ENCODE peak calls at places on chromosomes 7 and 10, in five cellular contexts. One of them, this sample, is unnamed.

GRCh38 chr10:12579954-12580858 is 230.9 kb downstream of the CAMK1D start:
- DNase-seq in HL-60: no peak
- DNase-seq in neural progenitor cell: no peak
- DNase-seq in AG09319: no peak
- DNase-seq in bronchial epithelial cell: no peak
- DNase-seq in this sample: no peak

GRCh38 chr10:31677198-31678138 is 251.2 kb downstream of the ARHGAP12 start:
- DNase-seq in bronchial epithelial cell: no peak
- DNase-seq in HL-60: no peak
- DNase-seq in AG09319: no peak
- DNase-seq in neural progenitor cell: peak
- DNase-seq in this sample: no peak

GRCh38 chr7:120272261-120272895 is 597 bp upstream of the KCND2 start:
- DNase-seq in HL-60: peak
- DNase-seq in AG09319: peak
- DNase-seq in neural progenitor cell: peak
- DNase-seq in bronchial epithelial cell: peak
- DNase-seq in this sample: no peak

GRCh38 chr10:121648078-121648477 is 49.8 kb upstream of the FGFR2 start:
- DNase-seq in AG09319: no peak
- DNase-seq in bronchial epithelial cell: no peak
- DNase-seq in neural progenitor cell: peak
- DNase-seq in HL-60: no peak
- DNase-seq in this sample: no peak

GRCh38 chr10:118308664-118309063 is 33.5 kb downstream of the FAM204A start:
- DNase-seq in HL-60: no peak
- DNase-seq in neural progenitor cell: peak
- DNase-seq in bronchial epithelial cell: no peak
- DNase-seq in AG09319: no peak
- DNase-seq in this sample: no peak

GRCh38 chr7:47180268-47180826 is 401.6 kb downstream of the TNS3 start:
- DNase-seq in neural progenitor cell: peak
- DNase-seq in AG09319: peak
- DNase-seq in bronchial epithelial cell: peak
- DNase-seq in HL-60: peak
- DNase-seq in this sample: no peak

GRCh38 chr7:99975782-99976521 is at the start of gene AZGP1:
- DNase-seq in HL-60: no peak
- DNase-seq in AG09319: no peak
- DNase-seq in bronchial epithelial cell: peak
- DNase-seq in neural progenitor cell: no peak
- DNase-seq in this sample: no peak

GRCh38 chr10:98272245-98272644 is 4.3 kb upstream of the LOXL4 start:
- DNase-seq in neural progenitor cell: no peak
- DNase-seq in AG09319: no peak
- DNase-seq in HL-60: no peak
- DNase-seq in bronchial epithelial cell: no peak
- DNase-seq in this sample: peak

GRCh38 chr7:45657136-45657889 is 83.1 kb downstream of the ADCY1 start:
- DNase-seq in neural progenitor cell: no peak
- DNase-seq in HL-60: no peak
- DNase-seq in bronchial epithelial cell: no peak
- DNase-seq in AG09319: no peak
- DNase-seq in this sample: no peak

GRCh38 chr7:124924906-124925305 is 4.7 kb downstream of the POT1 start:
- DNase-seq in neural progenitor cell: no peak
- DNase-seq in AG09319: no peak
- DNase-seq in HL-60: no peak
- DNase-seq in bronchial epithelial cell: no peak
- DNase-seq in this sample: no peak

GRCh38 chr10:102394079-102394800 is 1.3 kb upstream of the NFKB2 start:
- DNase-seq in AG09319: peak
- DNase-seq in bronchial epithelial cell: peak
- DNase-seq in HL-60: peak
- DNase-seq in neural progenitor cell: peak
- DNase-seq in this sample: peak
- TF ChIP-seq CTCF in AG09319: no peak
- TF ChIP-seq CTCF in bronchial epithelial cell: peak
- TF ChIP-seq CTCF in HL-60: no peak
- TF ChIP-seq CTCF in neural progenitor cell: peak
- TF ChIP-seq CTCF in this sample: peak

GRCh38 chr10:20765066-20765465 is 132.0 kb downstream of the NEBL start:
- DNase-seq in AG09319: no peak
- DNase-seq in bronchial epithelial cell: no peak
- DNase-seq in HL-60: no peak
- DNase-seq in neural progenitor cell: no peak
- DNase-seq in this sample: no peak

GRCh38 chr10:20771053-20771452 is 126.1 kb downstream of the NEBL start:
- DNase-seq in HL-60: no peak
- DNase-seq in neural progenitor cell: no peak
- DNase-seq in bronchial epithelial cell: no peak
- DNase-seq in AG09319: no peak
- DNase-seq in this sample: no peak

GRCh38 chr10:20767028-20767427 is 130.1 kb downstream of the NEBL start:
- DNase-seq in neural progenitor cell: no peak
- DNase-seq in bronchial epithelial cell: peak
- DNase-seq in AG09319: no peak
- DNase-seq in HL-60: no peak
- DNase-seq in this sample: no peak

DNA sequence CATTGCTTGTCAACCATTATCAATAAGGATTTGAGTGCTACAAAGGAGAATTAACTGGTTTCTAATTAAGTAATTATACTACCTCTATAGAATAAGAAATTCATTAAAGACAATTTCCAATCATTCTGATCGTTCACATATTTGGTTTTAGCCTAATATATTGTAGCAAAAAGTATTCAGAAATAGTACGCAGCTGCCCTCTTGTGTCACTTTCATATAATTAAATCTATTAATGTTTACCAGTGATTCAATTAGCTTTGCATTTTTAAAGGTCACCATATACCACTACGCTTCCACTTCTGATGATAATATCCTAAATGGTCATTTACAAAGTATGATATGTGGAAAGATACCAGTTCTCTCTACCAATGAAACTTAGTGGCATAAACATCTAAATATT is 128.3 kb downstream of the NEBL start:
- DNase-seq in HL-60: no peak
- DNase-seq in neural progenitor cell: peak
- DNase-seq in AG09319: no peak
- DNase-seq in bronchial epithelial cell: peak
- DNase-seq in this sample: no peak
- TF ChIP-seq CTCF in HL-60: no peak
- TF ChIP-seq CTCF in neural progenitor cell: peak
- TF ChIP-seq CTCF in AG09319: peak
- TF ChIP-seq CTCF in bronchial epithelial cell: no peak
- TF ChIP-seq CTCF in this sample: peak

GRCh38 chr10:132454296-132455198 is 57.5 kb downstream of the PWWP2B start:
- DNase-seq in AG09319: no peak
- DNase-seq in neural progenitor cell: no peak
- DNase-seq in HL-60: no peak
- DNase-seq in bronchial epithelial cell: no peak
- DNase-seq in this sample: no peak

GRCh38 chr10:132452651-132453469 is 55.9 kb downstream of the PWWP2B start:
- DNase-seq in HL-60: peak
- DNase-seq in bronchial epithelial cell: peak
- DNase-seq in AG09319: no peak
- DNase-seq in neural progenitor cell: peak
- DNase-seq in this sample: peak

GRCh38 chr10:132452216-132452650 is 55.2 kb downstream of the PWWP2B start:
- DNase-seq in neural progenitor cell: peak
- DNase-seq in AG09319: no peak
- DNase-seq in HL-60: no peak
- DNase-seq in bronchial epithelial cell: no peak
- DNase-seq in this sample: no peak

GRCh38 chr10:132451506-132452215 is 54.7 kb downstream of the PWWP2B start:
- DNase-seq in bronchial epithelial cell: peak
- DNase-seq in HL-60: peak
- DNase-seq in AG09319: no peak
- DNase-seq in neural progenitor cell: no peak
- DNase-seq in this sample: no peak

DNA sequence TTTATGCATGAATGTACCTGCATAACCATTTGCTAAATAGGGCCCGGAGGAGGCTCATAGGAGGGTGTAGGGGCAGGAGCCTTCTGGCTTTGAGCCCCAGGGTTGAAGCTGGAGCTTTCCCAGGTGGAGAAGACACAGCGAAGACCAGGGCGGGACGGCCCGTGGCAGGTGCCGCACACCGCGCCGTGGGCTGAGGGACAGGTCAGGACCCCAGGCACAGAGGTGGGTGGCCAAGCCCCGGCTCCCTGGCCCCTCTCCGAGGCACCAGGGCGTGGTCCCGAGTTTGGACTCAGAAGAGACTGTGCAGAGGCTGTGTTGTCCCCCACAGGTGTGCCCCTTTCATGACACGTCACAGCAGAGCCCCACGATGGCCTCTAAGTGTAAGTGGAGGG is 56.5 kb downstream of the PWWP2B start:
- DNase-seq in neural progenitor cell: no peak
- DNase-seq in HL-60: no peak
- DNase-seq in AG09319: no peak
- DNase-seq in bronchial epithelial cell: no peak
- DNase-seq in this sample: no peak
- TF ChIP-seq CTCF in neural progenitor cell: no peak
- TF ChIP-seq CTCF in HL-60: no peak
- TF ChIP-seq CTCF in AG09319: no peak
- TF ChIP-seq CTCF in bronchial epithelial cell: no peak
- TF ChIP-seq CTCF in this sample: peak

GRCh38 chr10:120598377-120598776 is 141.3 kb downstream of the PLPP4 start:
- DNase-seq in AG09319: no peak
- DNase-seq in neural progenitor cell: peak
- DNase-seq in bronchial epithelial cell: no peak
- DNase-seq in HL-60: no peak
- DNase-seq in this sample: no peak

GRCh38 chr10:120588311-120588710 is 131.3 kb downstream of the PLPP4 start:
- DNase-seq in AG09319: no peak
- DNase-seq in bronchial epithelial cell: no peak
- DNase-seq in HL-60: no peak
- DNase-seq in neural progenitor cell: no peak
- DNase-seq in this sample: no peak

GRCh38 chr10:120597902-120598301 is 140.9 kb downstream of the PLPP4 start:
- DNase-seq in AG09319: no peak
- DNase-seq in bronchial epithelial cell: no peak
- DNase-seq in neural progenitor cell: no peak
- DNase-seq in HL-60: no peak
- DNase-seq in this sample: no peak

GRCh38 chr10:120599202-120599724 is 142.2 kb downstream of the PLPP4 start:
- DNase-seq in neural progenitor cell: no peak
- DNase-seq in bronchial epithelial cell: no peak
- DNase-seq in AG09319: no peak
- DNase-seq in HL-60: no peak
- DNase-seq in this sample: no peak

GRCh38 chr10:120593693-120594092 is 136.7 kb downstream of the PLPP4 start:
- DNase-seq in AG09319: no peak
- DNase-seq in bronchial epithelial cell: no peak
- DNase-seq in neural progenitor cell: no peak
- DNase-seq in HL-60: no peak
- DNase-seq in this sample: no peak
- TF ChIP-seq CTCF in AG09319: no peak
- TF ChIP-seq CTCF in bronchial epithelial cell: no peak
- TF ChIP-seq CTCF in neural progenitor cell: no peak
- TF ChIP-seq CTCF in HL-60: no peak
- TF ChIP-seq CTCF in this sample: no peak

DNA sequence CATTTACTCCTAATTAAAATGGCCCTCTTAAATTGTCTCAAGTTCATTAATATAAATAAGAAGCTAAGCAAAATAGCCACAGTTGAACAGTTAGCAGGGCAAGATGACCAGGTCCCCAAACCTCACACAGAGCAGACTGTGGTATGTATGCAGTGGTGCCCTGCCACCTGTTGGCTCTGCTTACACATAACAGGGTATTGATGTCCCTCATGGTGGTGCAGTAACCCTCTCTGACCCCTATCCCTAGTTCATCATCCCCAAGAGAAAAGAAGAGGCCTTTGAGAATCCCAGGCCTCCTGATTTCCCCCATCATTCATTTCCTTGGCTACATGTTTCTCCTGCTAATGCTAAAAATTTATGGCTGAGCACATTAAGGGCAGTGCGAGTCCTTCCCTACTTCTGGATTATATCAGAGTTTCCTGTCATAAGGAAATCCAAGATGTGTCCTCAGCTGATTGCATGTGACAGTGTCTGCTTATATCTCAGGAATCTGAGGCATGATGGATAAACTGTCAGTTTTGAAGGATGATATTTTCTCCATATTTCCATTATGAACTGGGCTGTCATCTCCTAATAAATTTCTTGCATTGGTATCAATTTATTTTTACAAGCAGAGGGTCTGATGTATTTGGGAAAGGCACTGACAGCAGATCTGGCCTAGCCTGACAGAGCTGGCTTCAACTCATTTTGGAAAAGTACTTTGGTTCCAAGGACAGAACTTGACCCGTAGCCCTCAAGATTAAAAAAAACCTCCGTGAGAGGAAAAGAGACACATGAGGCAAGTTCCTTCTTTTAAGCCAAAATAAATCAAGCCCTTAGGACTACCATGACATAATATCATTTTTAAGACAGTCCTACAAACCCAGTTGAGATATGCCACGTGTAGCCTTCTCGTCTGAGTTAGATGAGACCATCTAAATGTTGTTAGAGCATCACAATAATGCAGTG is 880.6 kb downstream of the LRMDA start:
- DNase-seq in neural progenitor cell: peak
- DNase-seq in bronchial epithelial cell: peak
- DNase-seq in HL-60: peak
- DNase-seq in AG09319: no peak
- DNase-seq in this sample: no peak
- TF ChIP-seq CTCF in neural progenitor cell: peak
- TF ChIP-seq CTCF in bronchial epithelial cell: peak
- TF ChIP-seq CTCF in HL-60: peak
- TF ChIP-seq CTCF in AG09319: peak
- TF ChIP-seq CTCF in this sample: peak

This sample was measured in CD14-positive monocyte.